ENCODE peak calls at places on chromosomes 4 and X, in six cellular contexts. D is glutamatergic neuron, U is T-helper 2 cell, B is NCI-H524, Q is AG08396, A is activated T-helper 1 cell treated with Interleukin-2 at 50 U/mL for 16 hours. I is an unnamed sample.

GRCh38 chr4:122798917-122799316 is 27.7 kb upstream of the FGF2 start:
- DNase-seq in A (no peak), Q (no peak), D (no peak), U (no peak), B (no peak), I (no peak)

GRCh38 chr4:5137927-5138326 is 86.6 kb downstream of the STK32B start:
- DNase-seq in U (no peak), B (no peak), Q (no peak), D (no peak), A (no peak), I (no peak)

GRCh38 chr4:33160126-33160525 is 2440.0 kb downstream of the PCDH7 start:
- DNase-seq in U (no peak), D (no peak), B (no peak), Q (no peak), A (no peak), I (no peak)

GRCh38 chrX:150983526-150984163 is 510 bp downstream of the HMGB3 start:
- DNase-seq in D (peak; percentile 16), Q (no peak), U (no peak), A (no peak), B (no peak), I (no peak)

GRCh38 chrX:151183912-151184565 is 7.7 kb downstream of the GPR50 start:
- DNase-seq in B (no peak), U (no peak), Q (no peak), D (no peak), A (no peak), I (no peak)

GRCh38 chrX:152932144-152932543 is 34.3 kb downstream of the ZNF185 start:
- DNase-seq in Q (no peak), B (no peak), A (no peak), U (no peak), D (no peak), I (no peak)

GRCh38 chr4:8010618-8011017 is 71.0 kb upstream of the AFAP1 start:
- DNase-seq in Q (peak; percentile 46), B (peak; percentile 97), U (no peak), A (no peak), D (peak; percentile 78), I (no peak)

GRCh38 chr4:121728798-121729226 is 32.0 kb upstream of the ANXA5 start:
- DNase-seq in A (no peak), B (no peak), U (no peak), D (no peak), Q (peak; percentile 24), I (no peak)

GRCh38 chr4:2891294-2891693 is 47.6 kb downstream of the ADD1 start:
- DNase-seq in U (no peak), A (no peak), D (no peak), Q (no peak), B (no peak), I (no peak)

GRCh38 chrX:13194291-13195103 is 125.4 kb downstream of the ATXN3L start:
- DNase-seq in Q (no peak), U (no peak), A (no peak), D (no peak), B (peak; percentile 90), I (no peak)

GRCh38 chr4:150001815-150002214 is 76.4 kb upstream of the DCLK2 start:
- DNase-seq in B (no peak), A (no peak), U (no peak), Q (no peak), D (no peak), I (no peak)

GRCh38 chr4:83585982-83586508 is 50.1 kb downstream of the GPAT3 start:
- DNase-seq in D (no peak), Q (no peak), A (no peak), B (no peak), U (no peak), I (no peak)

GRCh38 chrX:129679856-129680255 is 25.1 kb upstream of the APLN start:
- DNase-seq in U (no peak), A (no peak), D (no peak), Q (no peak), B (peak; percentile 16), I (no peak)

GRCh38 chr4:129336457-129336856 is 240.5 kb downstream of the C4orf33 start:
- DNase-seq in D (no peak), A (no peak), B (no peak), Q (no peak), U (no peak), I (no peak)

GRCh38 chr4:86358176-86358701 is 1.6 kb downstream of the MAPK10 start:
- DNase-seq in U (no peak), Q (no peak), D (peak; percentile 15), B (no peak), A (no peak), I (no peak)

GRCh38 chr4:2843909-2844584 is 403 bp downstream of the ADD1 start:
- DNase-seq in D (peak; percentile 73), Q (no peak), U (no peak), A (no peak), B (no peak), I (no peak)

GRCh38 chr4:1772869-1773538 is 20.1 kb upstream of the FGFR3 start:
- DNase-seq in D (no peak), U (no peak), A (no peak), B (peak; percentile 95), Q (no peak), I (no peak)

I was measured in T-helper 9 cell.